ENCODE peak calls at places on chromosome 16, in five cellular contexts. T, O, H, C and W are unnamed samples.

GRCh38 chr16:371729-372521 is 1.6 kb upstream of the MRPL28 start:
- DNase-seq in T (no peak), H (no peak), C (no peak), O (no peak), W (no peak)

GRCh38 chr16:77002644-77003043 is 188.3 kb upstream of the MON1B start:
- DNase-seq in C (no peak), O (no peak), H (no peak), T (no peak), W (no peak)

GRCh38 chr16:4496305-4496704 is 20.1 kb downstream of the HMOX2 start:
- DNase-seq in O (no peak), H (no peak), C (peak; percentile 70), T (no peak), W (no peak)

GRCh38 chr16:4664538-4665418 is 28.6 kb upstream of the NUDT16L1 start:
- DNase-seq in O (no peak), T (peak; percentile 87), H (no peak), C (peak; percentile 23), W (peak; percentile 69)

GRCh38 chr16:9055661-9056060 is 35.8 kb upstream of the HAPSTR1 start:
- DNase-seq in H (no peak), T (no peak), C (peak; percentile 91), O (no peak), W (no peak)

GRCh38 chr16:85333744-85334640 is 221.7 kb upstream of the CIBAR2 start:
- DNase-seq in O (no peak), C (no peak), T (no peak), H (no peak), W (no peak)

GRCh38 chr16:60225541-60225940 is 1491.4 kb upstream of the GOT2 start:
- DNase-seq in H (no peak), C (no peak), T (no peak), O (no peak), W (no peak)

GRCh38 chr16:84559311-84559932 is 55.0 kb upstream of the MEAK7 start:
- DNase-seq in O (no peak), C (no peak), T (peak; percentile 84), H (no peak), W (no peak)

GRCh38 chr16:84228321-84228838 is 11.4 kb downstream of the KCNG4 start:
- DNase-seq in C (peak; percentile 89), O (no peak), H (peak; percentile 85), T (peak; percentile 23), W (no peak)

GRCh38 chr16:30418350-30419181 is 11.2 kb downstream of the ZNF771 start:
- DNase-seq in T (peak; percentile 36), C (no peak), O (no peak), H (no peak), W (no peak)

GRCh38 chr16:18789515-18789849 is 652 bp downstream of the RPS15A start:
- DNase-seq in H (no peak), C (no peak), O (no peak), T (no peak), W (no peak)

GRCh38 chr16:18792836-18793433 is 2.8 kb upstream of the RPS15A start:
- DNase-seq in H (no peak), O (no peak), T (no peak), C (peak; percentile 60), W (no peak)

GRCh38 chr16:18784917-18785623 is 5.1 kb downstream of the RPS15A start:
- DNase-seq in T (no peak), O (no peak), H (no peak), C (peak; percentile 41), W (no peak)

GRCh38 chr16:18789850-18790706 is at the start of gene RPS15A:
- DNase-seq in T (peak; percentile 96), O (peak; percentile 98), H (peak; percentile 96), C (peak; percentile 97), W (peak; percentile 89)

GRCh38 chr16:18788828-18789514 is 1.2 kb downstream of the RPS15A start:
- DNase-seq in C (peak; percentile 33), H (no peak), T (peak; percentile 19), O (no peak), W (no peak)
- H3K36me3 ChIP-seq in C (peaks cover 24% of the 10 kb centered on the region), H (peaks cover 69% of the 10 kb centered on the region), T (no peaks in the 10 kb centered on the region), O (peaks cover 48% of the 10 kb centered on the region), W (peaks cover 48% of the 10 kb centered on the region)

DNA sequence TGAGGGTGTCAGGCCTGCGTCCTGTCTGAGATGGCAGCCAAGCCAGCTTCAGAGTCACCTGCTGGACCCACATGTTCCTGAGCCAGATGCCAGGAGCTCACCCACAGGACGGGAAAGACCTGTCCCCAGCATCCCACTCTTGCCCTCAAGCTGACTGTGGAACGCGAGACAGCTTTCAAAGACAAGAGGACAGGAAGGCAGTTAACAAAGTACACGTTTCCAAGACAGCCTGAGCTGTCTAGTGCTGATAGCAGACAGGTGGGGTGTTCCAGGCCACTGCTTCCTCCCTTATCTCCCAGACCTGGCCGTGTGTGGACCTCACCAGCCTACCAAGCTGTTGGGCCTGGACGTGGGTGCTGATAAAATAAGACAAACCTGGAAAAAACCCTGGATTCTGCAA is 13.2 kb downstream of the CMTM3 start:
- DNase-seq in O (peak; percentile 38), C (peak; percentile 25), H (no peak), T (no peak), W (no peak)
- H3K36me3 ChIP-seq in O (peaks cover 13% of the 10 kb centered on the region), C (peaks cover 1% of the 10 kb centered on the region), H (peaks cover 20% of the 10 kb centered on the region), T (no peaks in the 10 kb centered on the region), W (peaks cover 6% of the 10 kb centered on the region)

DNA sequence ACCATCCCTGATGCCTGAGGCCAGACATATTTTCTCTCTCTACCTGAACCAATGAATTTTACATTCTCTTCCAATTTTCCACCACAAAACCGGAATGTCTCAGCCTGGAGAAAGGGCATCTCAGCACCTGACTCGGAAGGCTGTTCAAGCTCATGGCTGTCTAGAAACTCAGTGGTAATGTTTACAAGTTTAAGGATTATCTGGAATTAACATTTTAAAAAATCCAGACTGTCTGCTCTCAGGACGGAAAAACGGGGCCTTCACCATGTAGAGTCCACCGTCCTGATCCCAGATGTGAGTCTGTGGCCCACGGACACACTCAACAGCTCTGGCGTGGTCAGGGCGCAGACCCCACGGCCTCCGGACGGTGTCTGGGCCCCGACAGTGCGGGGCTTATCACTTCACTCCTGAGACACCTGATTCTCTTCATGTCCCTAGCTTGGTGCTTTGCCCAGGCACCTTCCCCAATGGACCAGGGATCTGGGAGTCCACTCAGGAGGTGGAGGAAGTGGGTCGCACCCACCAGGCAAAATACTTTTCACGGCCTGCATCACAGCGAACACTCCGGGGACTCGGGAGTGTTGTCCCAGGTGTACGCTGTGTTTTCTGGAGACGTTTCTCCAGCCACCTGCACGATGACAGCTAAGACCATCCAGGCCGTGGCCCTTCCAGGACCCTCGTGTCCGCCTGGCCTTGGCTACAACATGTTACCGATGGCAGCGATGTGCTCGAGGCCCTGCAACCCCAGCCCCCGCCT is 101.5 kb downstream of the ZNF778 start:
- DNase-seq in O (no peak), H (no peak), T (no peak), C (no peak), W (no peak)
- H3K36me3 ChIP-seq in O (no peaks in the 10 kb centered on the region), H (peaks cover 3% of the 10 kb centered on the region), T (no peaks in the 10 kb centered on the region), C (peaks cover 12% of the 10 kb centered on the region), W (no peaks in the 10 kb centered on the region)

GRCh38 chr16:66127459-66128362 is 238.8 kb upstream of the CDH5 start:
- DNase-seq in H (no peak), O (peak; percentile 52), C (peak; percentile 17), T (no peak), W (no peak)
- H3K36me3 ChIP-seq in H (no peaks in the 10 kb centered on the region), O (no peaks in the 10 kb centered on the region), C (no peaks in the 10 kb centered on the region), T (no peaks in the 10 kb centered on the region), W (no peaks in the 10 kb centered on the region)

DNA sequence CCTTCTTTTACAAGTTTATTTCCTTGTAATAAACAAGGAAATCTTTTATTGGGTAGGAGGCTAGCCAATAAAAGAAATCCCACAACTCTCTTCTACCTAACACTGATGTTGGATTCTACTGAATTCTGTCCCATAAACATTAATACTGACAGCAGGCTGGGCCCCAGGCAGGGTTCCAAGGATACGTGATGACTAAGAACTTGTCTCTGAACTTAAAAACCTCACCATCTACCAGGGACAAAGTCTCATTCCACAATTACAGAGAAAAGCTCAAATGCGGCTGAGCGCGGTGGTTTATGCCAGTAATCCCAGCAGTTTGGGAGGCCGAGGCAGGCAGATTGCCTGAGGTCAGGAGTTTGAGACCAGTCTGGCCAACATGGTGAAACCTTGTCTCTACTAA is 64.9 kb downstream of the ARHGAP17 start:
- DNase-seq in H (no peak), O (no peak), C (peak; percentile 80), T (peak; percentile 34), W (no peak)
- H3K36me3 ChIP-seq in H (peaks cover 100% of the 10 kb centered on the region), O (peaks cover 56% of the 10 kb centered on the region), C (peaks cover 18% of the 10 kb centered on the region), T (peaks cover 6% of the 10 kb centered on the region), W (peaks cover 38% of the 10 kb centered on the region)

DNA sequence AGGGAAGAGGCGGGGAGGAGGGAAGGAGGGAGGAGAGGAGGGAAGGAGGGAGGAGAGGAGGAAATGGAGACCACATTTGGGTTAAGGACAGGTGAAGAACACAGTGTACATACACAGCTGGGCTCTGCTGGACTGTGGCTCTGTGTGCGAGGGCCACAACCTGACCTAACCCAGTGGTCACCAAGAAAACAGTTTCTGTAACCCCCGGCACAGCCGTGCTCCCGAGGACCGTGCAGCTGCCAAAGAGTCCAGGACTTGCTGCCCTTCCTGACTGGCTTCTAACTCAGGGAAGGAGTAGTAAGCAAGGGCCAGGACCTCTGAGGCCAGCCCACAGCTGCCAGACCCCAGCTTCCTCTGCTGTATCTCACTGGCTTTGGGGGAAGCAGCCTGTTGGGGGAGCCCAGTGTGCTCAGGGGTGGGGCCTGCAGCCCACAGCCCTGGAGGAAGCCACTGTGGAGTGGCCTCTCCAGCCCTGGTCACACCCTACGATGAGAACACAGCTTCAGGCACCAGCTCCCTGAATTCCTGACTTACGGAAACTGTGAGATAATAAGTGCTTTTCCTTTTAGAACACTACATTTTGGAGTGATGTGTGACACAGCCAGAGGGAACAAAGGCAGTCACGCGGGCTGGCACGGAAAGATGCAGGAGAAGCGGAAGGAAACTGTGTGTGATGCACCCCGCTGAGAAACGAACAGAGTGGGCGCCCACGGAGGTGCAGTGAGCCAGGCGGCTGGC is 32.3 kb downstream of the SLC7A5 start:
- DNase-seq in T (no peak), H (peak; percentile 80), C (peak; percentile 37), O (no peak), W (no peak)
- H3K36me3 ChIP-seq in T (no peaks in the 10 kb centered on the region), H (no peaks in the 10 kb centered on the region), C (peaks cover 9% of the 10 kb centered on the region), O (no peaks in the 10 kb centered on the region), W (no peaks in the 10 kb centered on the region)